ENCODE peak calls at places on chromosome 13, in four cellular contexts. One of them, this sample, is unnamed.

GRCh38 chr13:103236213-103236612 is 170.0 kb upstream of the SLC10A2 start:
- DNase-seq in K562: no peak
- DNase-seq in HepG2: no peak
- DNase-seq in GM12878: no peak
- DNase-seq in this sample: no peak

GRCh38 chr13:39232999-39233398 is 194.7 kb downstream of the NHLRC3 start:
- DNase-seq in HepG2: no peak
- DNase-seq in K562: no peak
- DNase-seq in GM12878: no peak
- DNase-seq in this sample: no peak

GRCh38 chr13:108734676-108735075 is 105.3 kb downstream of the MYO16 start:
- DNase-seq in GM12878: no peak
- DNase-seq in K562: peak; percentile 9
- DNase-seq in HepG2: no peak
- DNase-seq in this sample: peak; percentile 43

GRCh38 chr13:113565526-113566226 is 18.9 kb upstream of the TFDP1 start:
- DNase-seq in GM12878: no peak
- DNase-seq in HepG2: no peak
- DNase-seq in K562: no peak
- DNase-seq in this sample: no peak

GRCh38 chr13:51818771-51819511 is 15.0 kb upstream of the DHRS12 start:
- DNase-seq in K562: no peak
- DNase-seq in HepG2: no peak
- DNase-seq in GM12878: no peak
- DNase-seq in this sample: no peak

GRCh38 chr13:42750858-42751257 is 30.5 kb upstream of the FAM216B start:
- DNase-seq in K562: no peak
- DNase-seq in HepG2: no peak
- DNase-seq in GM12878: no peak
- DNase-seq in this sample: no peak

GRCh38 chr13:73898276-73898675 is 235.9 kb downstream of the KLF12 start:
- DNase-seq in GM12878: no peak
- DNase-seq in HepG2: no peak
- DNase-seq in K562: no peak
- DNase-seq in this sample: no peak

GRCh38 chr13:45361596-45362206 is 20.7 kb upstream of the TPT1 start:
- DNase-seq in K562: peak; percentile 32
- DNase-seq in GM12878: no peak
- DNase-seq in HepG2: no peak
- DNase-seq in this sample: peak; percentile 85

GRCh38 chr13:100673831-100674362 is 698 bp downstream of the TMTC4 start:
- DNase-seq in HepG2: peak; percentile 58
- DNase-seq in K562: peak; percentile 58
- DNase-seq in GM12878: no peak
- DNase-seq in this sample: peak; percentile 28

GRCh38 chr13:110017379-110017778 is 231.0 kb upstream of the IRS2 start:
- DNase-seq in K562: no peak
- DNase-seq in HepG2: no peak
- DNase-seq in GM12878: no peak
- DNase-seq in this sample: peak; percentile 74

DNA sequence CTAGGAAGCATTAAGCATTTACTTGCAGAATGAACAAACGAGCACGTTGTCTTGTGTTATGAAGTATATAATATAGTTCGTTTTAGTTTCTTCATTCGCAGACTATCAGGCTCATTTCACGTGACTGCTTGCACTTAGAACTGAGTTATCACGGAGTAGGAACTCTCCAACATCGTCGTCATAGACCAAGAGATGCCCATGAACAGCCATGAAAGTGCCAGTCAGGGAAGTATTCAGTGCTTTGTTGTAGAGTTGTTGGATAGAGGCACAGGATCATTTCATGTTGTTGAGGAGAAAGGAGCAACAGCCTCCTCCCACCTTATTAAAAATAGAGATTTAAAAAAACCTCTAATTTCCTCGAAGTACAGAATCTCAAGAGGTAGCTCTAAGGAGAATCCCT is 969 bp upstream of the IL17D start:
- DNase-seq in HepG2: no peak
- DNase-seq in GM12878: no peak
- DNase-seq in K562: no peak
- DNase-seq in this sample: no peak
- TF ChIP-seq REST in HepG2: no peak
- TF ChIP-seq REST in GM12878: no peak
- TF ChIP-seq REST in K562: no peak
- TF ChIP-seq REST in this sample: no peak

DNA sequence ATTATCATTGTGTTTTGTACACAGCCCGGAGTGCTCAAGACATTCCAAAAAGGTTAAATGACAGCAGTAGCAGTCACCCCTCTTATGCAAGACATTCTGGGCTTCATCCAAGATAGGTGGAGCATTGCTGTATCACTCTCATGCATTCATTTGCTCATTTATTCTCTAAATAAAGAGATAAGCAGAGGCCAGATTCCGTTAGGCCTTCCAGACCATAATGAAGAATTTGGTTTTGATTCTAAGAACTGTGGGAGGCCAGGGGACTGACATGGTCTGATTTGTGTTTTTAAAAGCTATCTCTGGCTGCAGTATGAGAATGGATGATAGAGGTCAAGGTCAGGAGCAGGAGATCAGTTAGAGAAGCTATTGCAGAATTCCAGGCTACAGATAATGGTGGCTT is 145.8 kb downstream of the KCNRG start:
- DNase-seq in GM12878: no peak
- DNase-seq in K562: peak; percentile 10
- DNase-seq in HepG2: peak; percentile 26
- DNase-seq in this sample: no peak
- TF ChIP-seq ATF3 in GM12878: no peak
- TF ChIP-seq ATF3 in K562: peak; percentile 44
- TF ChIP-seq ATF3 in HepG2: no peak
- TF ChIP-seq ATF3 in this sample: no peak

DNA sequence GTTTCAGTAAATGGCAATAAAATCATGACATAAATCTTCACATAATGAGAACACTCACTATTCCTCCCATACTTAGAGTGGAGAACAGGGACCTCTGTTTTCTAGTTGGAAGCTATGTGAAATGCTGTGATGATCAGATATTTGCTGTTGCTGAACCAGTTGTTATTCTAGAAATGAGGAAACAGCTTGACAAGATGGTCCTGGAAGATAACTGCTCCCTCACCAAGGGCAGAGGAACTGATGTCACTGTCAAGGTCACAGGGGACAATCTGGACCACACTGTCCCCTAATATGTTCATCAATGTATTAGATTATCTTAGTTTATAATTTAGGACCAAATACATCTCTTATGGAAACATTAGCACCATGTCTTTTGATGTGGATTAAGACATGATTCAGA is 1173.3 kb downstream of the PCDH17 start:
- DNase-seq in GM12878: no peak
- DNase-seq in K562: no peak
- DNase-seq in HepG2: no peak
- DNase-seq in this sample: no peak
- TF ChIP-seq REST in GM12878: no peak
- TF ChIP-seq REST in K562: no peak
- TF ChIP-seq REST in HepG2: no peak
- TF ChIP-seq REST in this sample: no peak

DNA sequence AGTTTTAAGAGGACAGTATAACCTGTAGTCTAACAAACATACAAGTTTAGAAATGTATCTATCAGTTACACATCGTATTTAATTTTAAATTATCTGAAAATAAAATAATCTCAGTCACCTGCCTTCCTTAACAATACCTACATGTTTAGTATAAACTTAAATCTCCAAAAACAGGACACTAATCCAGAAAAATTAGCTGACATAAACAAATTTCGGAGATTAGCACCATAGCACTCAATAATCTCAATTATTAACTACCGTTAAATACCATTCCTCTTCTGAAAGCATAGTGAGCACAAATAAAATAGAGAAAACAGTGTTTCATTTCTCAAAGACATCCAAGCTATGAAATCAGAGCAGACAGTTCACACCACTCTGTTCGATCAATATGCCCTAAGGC is 13.2 kb downstream of the MED4 start:
- DNase-seq in K562: no peak
- DNase-seq in GM12878: no peak
- DNase-seq in HepG2: no peak
- DNase-seq in this sample: no peak
- TF ChIP-seq ATF3 in K562: no peak
- TF ChIP-seq ATF3 in GM12878: no peak
- TF ChIP-seq ATF3 in HepG2: no peak
- TF ChIP-seq ATF3 in this sample: no peak

GRCh38 chr13:80022146-80022545 is 318.8 kb downstream of the SPRY2 start:
- DNase-seq in GM12878: no peak
- DNase-seq in K562: no peak
- DNase-seq in HepG2: no peak
- DNase-seq in this sample: no peak
- TF ChIP-seq REST in GM12878: no peak
- TF ChIP-seq REST in K562: no peak
- TF ChIP-seq REST in HepG2: no peak
- TF ChIP-seq REST in this sample: no peak

GRCh38 chr13:22357132-22357531 is 686.3 kb downstream of the FGF9 start:
- DNase-seq in HepG2: no peak
- DNase-seq in GM12878: no peak
- DNase-seq in K562: no peak
- DNase-seq in this sample: no peak
- TF ChIP-seq ATF3 in HepG2: no peak
- TF ChIP-seq ATF3 in GM12878: no peak
- TF ChIP-seq ATF3 in K562: no peak
- TF ChIP-seq ATF3 in this sample: no peak

GRCh38 chr13:50082426-50083283 is 67.4 kb downstream of the KCNRG start:
- DNase-seq in K562: peak; percentile 65
- DNase-seq in GM12878: peak; percentile 62
- DNase-seq in HepG2: peak; percentile 94
- DNase-seq in this sample: peak; percentile 79
- TF ChIP-seq REST in K562: no peak
- TF ChIP-seq REST in GM12878: no peak
- TF ChIP-seq REST in HepG2: no peak
- TF ChIP-seq REST in this sample: no peak